ENCODE peak calls at places on chromosomes 7 and 10, in seven cellular contexts. One of them, this sample, is unnamed.

GRCh38 chr7:18408461-18408860 is 87.1 kb upstream of the HDAC9 start:
- DNase-seq in CD8-positive, alpha-beta T cell: no peak
- DNase-seq in astrocyte: peak; percentile 91
- DNase-seq in GM23248: peak; percentile 95
- DNase-seq in esophagus squamous epithelium: no peak
- DNase-seq in psoas muscle: no peak
- DNase-seq in A673: no peak
- DNase-seq in this sample: peak; percentile 24

GRCh38 chr7:55641273-55641691 is 69.0 kb upstream of the VOPP1 start:
- DNase-seq in CD8-positive, alpha-beta T cell: peak; percentile 27
- DNase-seq in psoas muscle: no peak
- DNase-seq in astrocyte: peak; percentile 69
- DNase-seq in GM23248: peak; percentile 90
- DNase-seq in A673: peak; percentile 89
- DNase-seq in esophagus squamous epithelium: no peak
- DNase-seq in this sample: peak; percentile 78

GRCh38 chr7:155591055-155591750 is 44.8 kb upstream of the CNPY1 start:
- DNase-seq in esophagus squamous epithelium: no peak
- DNase-seq in A673: no peak
- DNase-seq in psoas muscle: no peak
- DNase-seq in GM23248: no peak
- DNase-seq in CD8-positive, alpha-beta T cell: no peak
- DNase-seq in astrocyte: no peak
- DNase-seq in this sample: peak; percentile 45

GRCh38 chr7:123797673-123798526 is 47.1 kb upstream of the HYAL4 start:
- DNase-seq in astrocyte: peak; percentile 94
- DNase-seq in psoas muscle: no peak
- DNase-seq in A673: peak; percentile 70
- DNase-seq in esophagus squamous epithelium: no peak
- DNase-seq in GM23248: peak; percentile 61
- DNase-seq in CD8-positive, alpha-beta T cell: no peak
- DNase-seq in this sample: peak; percentile 96

GRCh38 chr7:99943641-99944507 is 14.5 kb upstream of the GJC3 start:
- DNase-seq in esophagus squamous epithelium: no peak
- DNase-seq in astrocyte: no peak
- DNase-seq in GM23248: no peak
- DNase-seq in CD8-positive, alpha-beta T cell: no peak
- DNase-seq in psoas muscle: no peak
- DNase-seq in A673: peak; percentile 14
- DNase-seq in this sample: no peak

GRCh38 chr7:84614821-84615506 is 420.4 kb upstream of the SEMA3A start:
- DNase-seq in A673: no peak
- DNase-seq in GM23248: peak; percentile 10
- DNase-seq in psoas muscle: no peak
- DNase-seq in astrocyte: no peak
- DNase-seq in CD8-positive, alpha-beta T cell: no peak
- DNase-seq in esophagus squamous epithelium: no peak
- DNase-seq in this sample: peak; percentile 11

GRCh38 chr10:92923416-92923815 is 75.1 kb downstream of the EXOC6 start:
- DNase-seq in astrocyte: no peak
- DNase-seq in A673: no peak
- DNase-seq in psoas muscle: no peak
- DNase-seq in CD8-positive, alpha-beta T cell: no peak
- DNase-seq in GM23248: no peak
- DNase-seq in esophagus squamous epithelium: no peak
- DNase-seq in this sample: peak; percentile 1

GRCh38 chr7:70142247-70142932 is 544.1 kb downstream of the AUTS2 start:
- DNase-seq in psoas muscle: no peak
- DNase-seq in astrocyte: no peak
- DNase-seq in esophagus squamous epithelium: no peak
- DNase-seq in A673: no peak
- DNase-seq in CD8-positive, alpha-beta T cell: no peak
- DNase-seq in GM23248: no peak
- DNase-seq in this sample: no peak

GRCh38 chr10:71801357-71801756 is 28.0 kb upstream of the VSIR start:
- DNase-seq in psoas muscle: no peak
- DNase-seq in esophagus squamous epithelium: no peak
- DNase-seq in A673: no peak
- DNase-seq in astrocyte: no peak
- DNase-seq in CD8-positive, alpha-beta T cell: no peak
- DNase-seq in GM23248: no peak
- DNase-seq in this sample: no peak

GRCh38 chr7:1470901-1471300 is 11.6 kb upstream of the MICALL2 start:
- DNase-seq in esophagus squamous epithelium: no peak
- DNase-seq in psoas muscle: no peak
- DNase-seq in GM23248: no peak
- DNase-seq in A673: no peak
- DNase-seq in astrocyte: no peak
- DNase-seq in CD8-positive, alpha-beta T cell: no peak
- DNase-seq in this sample: no peak

GRCh38 chr10:9510626-9511025 is 1456.1 kb downstream of the GATA3 start:
- DNase-seq in A673: no peak
- DNase-seq in CD8-positive, alpha-beta T cell: no peak
- DNase-seq in astrocyte: no peak
- DNase-seq in esophagus squamous epithelium: no peak
- DNase-seq in GM23248: no peak
- DNase-seq in psoas muscle: no peak
- DNase-seq in this sample: no peak

GRCh38 chr7:50685445-50686070 is 97.1 kb downstream of the GRB10 start:
- DNase-seq in psoas muscle: no peak
- DNase-seq in CD8-positive, alpha-beta T cell: no peak
- DNase-seq in GM23248: no peak
- DNase-seq in astrocyte: no peak
- DNase-seq in A673: no peak
- DNase-seq in esophagus squamous epithelium: no peak
- DNase-seq in this sample: no peak

GRCh38 chr10:26044123-26044749 is 110.2 kb downstream of the MYO3A start:
- DNase-seq in GM23248: no peak
- DNase-seq in esophagus squamous epithelium: no peak
- DNase-seq in psoas muscle: no peak
- DNase-seq in A673: peak; percentile 58
- DNase-seq in CD8-positive, alpha-beta T cell: no peak
- DNase-seq in astrocyte: peak; percentile 48
- DNase-seq in this sample: no peak

GRCh38 chr7:101691822-101692384 is 62.8 kb upstream of the MYL10 start:
- DNase-seq in psoas muscle: no peak
- DNase-seq in astrocyte: no peak
- DNase-seq in CD8-positive, alpha-beta T cell: no peak
- DNase-seq in esophagus squamous epithelium: no peak
- DNase-seq in GM23248: no peak
- DNase-seq in A673: no peak
- DNase-seq in this sample: no peak

GRCh38 chr10:31145986-31146385 is 114.3 kb upstream of the ZNF438 start:
- DNase-seq in psoas muscle: no peak
- DNase-seq in esophagus squamous epithelium: no peak
- DNase-seq in GM23248: no peak
- DNase-seq in A673: no peak
- DNase-seq in CD8-positive, alpha-beta T cell: no peak
- DNase-seq in astrocyte: no peak
- DNase-seq in this sample: no peak
- H3K27ac ChIP-seq in psoas muscle: no peak overlapping the region
- H3K27ac ChIP-seq in esophagus squamous epithelium: no peak overlapping the region
- H3K27ac ChIP-seq in GM23248: no peak overlapping the region
- H3K27ac ChIP-seq in A673: no peak overlapping the region
- H3K27ac ChIP-seq in CD8-positive, alpha-beta T cell: no peak overlapping the region
- H3K27ac ChIP-seq in astrocyte: peak overlapping the region; percentile 69
- H3K27ac ChIP-seq in this sample: no peak overlapping the region

DNA sequence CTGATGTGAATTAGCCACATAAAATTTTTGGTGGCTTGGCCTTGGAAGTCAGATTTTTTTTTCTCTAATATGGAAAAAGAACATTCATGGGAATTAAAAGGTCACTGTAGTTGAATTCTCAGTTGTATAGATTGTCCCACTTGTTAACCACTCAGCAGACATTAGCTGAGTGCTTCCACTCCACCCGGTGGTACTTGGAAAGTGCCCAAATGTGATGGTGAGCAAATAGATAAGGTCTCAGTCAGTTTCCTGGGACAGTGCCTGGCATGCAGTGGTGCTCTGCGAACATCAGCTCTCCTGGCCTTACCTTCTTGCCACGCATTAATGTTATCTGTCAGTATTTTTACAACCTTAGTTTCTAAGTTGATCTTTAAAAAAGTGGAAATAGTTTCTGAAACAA is 1.4 kb downstream of the ATP5F1C start:
- DNase-seq in GM23248: peak; percentile 56
- DNase-seq in CD8-positive, alpha-beta T cell: no peak
- DNase-seq in A673: peak; percentile 14
- DNase-seq in esophagus squamous epithelium: no peak
- DNase-seq in astrocyte: peak; percentile 38
- DNase-seq in psoas muscle: no peak
- DNase-seq in this sample: peak; percentile 12
- H3K4me3 ChIP-seq in GM23248: peak overlapping the region; percentile 83
- H3K4me3 ChIP-seq in CD8-positive, alpha-beta T cell: peak overlapping the region; percentile 78
- H3K4me3 ChIP-seq in A673: peak overlapping the region; percentile 82
- H3K4me3 ChIP-seq in esophagus squamous epithelium: peak overlapping the region; percentile 85
- H3K4me3 ChIP-seq in astrocyte: peak overlapping the region; percentile 100
- H3K4me3 ChIP-seq in psoas muscle: peak overlapping the region; percentile 97
- H3K4me3 ChIP-seq in this sample: peak overlapping the region; percentile 99

DNA sequence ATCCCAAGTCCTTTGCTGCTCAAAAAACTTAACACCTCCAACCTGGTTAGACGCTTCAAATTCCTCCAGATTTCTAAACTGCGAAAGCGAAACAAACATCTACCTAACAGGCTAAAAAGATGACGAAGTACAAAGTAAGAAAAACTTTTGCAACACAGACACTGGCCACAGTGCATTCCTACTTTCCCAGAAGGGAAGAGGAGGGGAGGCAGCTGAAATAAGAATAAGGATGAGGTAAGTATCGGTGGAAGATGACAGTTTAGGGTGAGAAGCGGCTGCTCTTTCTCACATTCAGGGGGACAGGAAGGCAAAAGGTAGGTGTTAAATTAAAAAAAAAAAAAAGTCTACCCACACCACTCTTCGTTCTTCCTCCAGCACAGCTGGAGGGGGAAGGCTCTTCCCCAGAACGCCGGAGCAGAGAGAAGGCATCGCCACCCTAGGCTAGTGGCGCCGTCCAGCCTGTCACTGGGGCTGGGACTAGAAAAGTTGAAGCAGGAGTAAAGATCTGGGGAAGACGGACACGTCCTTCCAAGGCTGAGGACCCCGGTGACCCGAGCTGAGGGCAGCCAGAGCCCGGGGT is 909 bp downstream of the DNAJC1 start:
- DNase-seq in esophagus squamous epithelium: no peak
- DNase-seq in astrocyte: peak; percentile 66
- DNase-seq in A673: peak; percentile 23
- DNase-seq in CD8-positive, alpha-beta T cell: peak; percentile 45
- DNase-seq in psoas muscle: no peak
- DNase-seq in GM23248: peak; percentile 78
- DNase-seq in this sample: peak; percentile 63
- H3K27ac ChIP-seq in esophagus squamous epithelium: peak overlapping the region; percentile 99
- H3K27ac ChIP-seq in astrocyte: peak overlapping the region; percentile 82
- H3K27ac ChIP-seq in A673: peak overlapping the region; percentile 85
- H3K27ac ChIP-seq in CD8-positive, alpha-beta T cell: peak overlapping the region; percentile 80
- H3K27ac ChIP-seq in psoas muscle: peak overlapping the region; percentile 94
- H3K27ac ChIP-seq in GM23248: peak overlapping the region; percentile 90
- H3K27ac ChIP-seq in this sample: peak overlapping the region; percentile 87

GRCh38 chr10:128897414-128897928 is 569.6 kb upstream of the MGMT start:
- DNase-seq in GM23248: no peak
- DNase-seq in CD8-positive, alpha-beta T cell: no peak
- DNase-seq in esophagus squamous epithelium: no peak
- DNase-seq in psoas muscle: no peak
- DNase-seq in astrocyte: no peak
- DNase-seq in A673: peak; percentile 13
- DNase-seq in this sample: no peak
- H3K4me3 ChIP-seq in GM23248: no peak overlapping the region
- H3K4me3 ChIP-seq in CD8-positive, alpha-beta T cell: no peak overlapping the region
- H3K4me3 ChIP-seq in esophagus squamous epithelium: no peak overlapping the region
- H3K4me3 ChIP-seq in psoas muscle: no peak overlapping the region
- H3K4me3 ChIP-seq in astrocyte: no peak overlapping the region
- H3K4me3 ChIP-seq in A673: no peak overlapping the region
- H3K4me3 ChIP-seq in this sample: no peak overlapping the region

GRCh38 chr10:70320751-70321150 is 36.9 kb upstream of the NPFFR1 start:
- DNase-seq in CD8-positive, alpha-beta T cell: no peak
- DNase-seq in psoas muscle: no peak
- DNase-seq in GM23248: peak; percentile 72
- DNase-seq in A673: no peak
- DNase-seq in astrocyte: no peak
- DNase-seq in esophagus squamous epithelium: no peak
- DNase-seq in this sample: no peak
- H3K27ac ChIP-seq in CD8-positive, alpha-beta T cell: no peak overlapping the region
- H3K27ac ChIP-seq in psoas muscle: peak overlapping the region; percentile 9
- H3K27ac ChIP-seq in GM23248: no peak overlapping the region
- H3K27ac ChIP-seq in A673: peak overlapping the region; percentile 19
- H3K27ac ChIP-seq in astrocyte: no peak overlapping the region
- H3K27ac ChIP-seq in esophagus squamous epithelium: no peak overlapping the region
- H3K27ac ChIP-seq in this sample: no peak overlapping the region